ENCODE peak calls at places on chromosomes 5 and 9, in seven cellular contexts. T is mesenchymal stem cell; U is neuronal stem cell; E is esophagus squamous epithelium; S is PC-3; M is effector memory CD4-positive, alpha-beta T cell; R is endodermal cell. I is an unnamed sample. For H3K4me1, the result is how much of the 10 kb centered on the place peaks cover.

GRCh38 chr5:5380298-5380697 is 42.2 kb upstream of the ICE1 start:
- DNase-seq in T (no peak), U (no peak), E (no peak), S (no peak), M (no peak), R (no peak), I (no peak)

GRCh38 chr5:43773032-43773830 is 170.3 kb downstream of the NNT start:
- DNase-seq in T (peak), U (no peak), E (no peak), S (peak), M (no peak), R (peak), I (no peak)

GRCh38 chr5:139419793-139420192 is 15.9 kb upstream of the SPATA24 start:
- DNase-seq in T (no peak), U (no peak), E (no peak), S (no peak), M (no peak), R (peak), I (no peak)

GRCh38 chr9:4499917-4500316 is 9.6 kb downstream of the SLC1A1 start:
- DNase-seq in T (no peak), U (no peak), E (no peak), S (no peak), M (no peak), R (no peak), I (no peak)

GRCh38 chr9:116144038-116144437 is 9.6 kb upstream of the PAPPA start:
- DNase-seq in T (peak), U (no peak), E (no peak), S (peak), M (no peak), R (no peak), I (no peak)

GRCh38 chr9:111866976-111867375 is 29.6 kb upstream of the UGCG start:
- DNase-seq in T (peak), U (no peak), E (no peak), S (peak), M (no peak), R (no peak), I (no peak)

GRCh38 chr5:170151105-170151831 is 45.6 kb downstream of the FOXI1 start:
- DNase-seq in T (peak), U (no peak), E (no peak), S (peak), M (no peak), R (peak), I (no peak)

GRCh38 chr5:134396274-134396673 is 15.4 kb downstream of the CDKN2AIPNL start:
- DNase-seq in T (no peak), U (no peak), E (no peak), S (no peak), M (no peak), R (no peak), I (no peak)

GRCh38 chr5:74934949-74935751 is 69.0 kb upstream of the FAM169A start:
- DNase-seq in T (peak), U (no peak), E (no peak), S (peak), M (no peak), R (peak), I (no peak)

GRCh38 chr5:58457040-58457439 is 2.8 kb downstream of the PLK2 start:
- DNase-seq in T (no peak), U (no peak), E (no peak), S (no peak), M (no peak), R (no peak), I (no peak)

GRCh38 chr5:159106569-159107282 is 7.0 kb upstream of the EBF1 start:
- DNase-seq in T (peak), U (peak), E (no peak), S (peak), M (peak), R (peak), I (peak)
- H3K4me1 ChIP-seq in T (under half), U (under half), E (under half), S (under half), M (under half), R (under half), I (under half)

DNA sequence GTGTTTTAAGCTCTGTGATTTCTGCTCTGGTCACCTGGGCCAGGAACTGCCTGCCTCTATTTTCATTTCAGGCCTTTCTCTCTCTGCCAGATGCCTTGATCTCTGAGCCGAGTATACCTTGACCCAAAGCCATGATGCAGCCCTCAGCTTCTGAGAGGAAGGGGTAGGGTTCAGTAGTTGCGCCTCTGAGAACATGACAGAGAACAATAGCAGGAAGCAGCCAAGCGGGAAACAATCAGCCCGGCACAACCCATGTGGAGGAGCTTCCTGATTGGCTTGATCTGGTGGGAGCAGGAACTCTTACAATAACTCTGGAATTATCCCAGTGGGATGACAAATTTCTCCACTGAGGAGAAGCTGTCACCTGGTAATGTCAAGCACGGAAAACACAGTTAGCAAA is 127.4 kb downstream of the PALM2AKAP2 start:
- DNase-seq in T (no peak), U (no peak), E (no peak), S (no peak), M (no peak), R (no peak), I (no peak)
- H3K27ac ChIP-seq in T (no peak), U (no peak), E (peak), S (no peak), M (no peak), R (no peak), I (peak)

GRCh38 chr5:56326770-56327169 is 93.6 kb upstream of the ANKRD55 start:
- DNase-seq in T (no peak), U (no peak), E (no peak), S (no peak), M (no peak), R (no peak), I (no peak)
- H3K4me1 ChIP-seq in T (under half), U (under half), E (under half), S (under half), M (under half), R (under half), I (under half)

GRCh38 chr9:630817-631216 is 210.7 kb upstream of the DMRT1 start:
- DNase-seq in T (no peak), U (no peak), E (no peak), S (peak), M (no peak), R (no peak), I (no peak)

GRCh38 chr9:627571-627970 is 213.9 kb upstream of the DMRT1 start:
- DNase-seq in T (no peak), U (no peak), E (no peak), S (no peak), M (no peak), R (no peak), I (no peak)

GRCh38 chr9:631596-631995 is 209.9 kb upstream of the DMRT1 start:
- DNase-seq in T (no peak), U (no peak), E (no peak), S (no peak), M (no peak), R (no peak), I (no peak)

GRCh38 chr9:626591-626990 is 214.9 kb upstream of the DMRT1 start:
- DNase-seq in T (no peak), U (no peak), E (no peak), S (no peak), M (no peak), R (no peak), I (no peak)

DNA sequence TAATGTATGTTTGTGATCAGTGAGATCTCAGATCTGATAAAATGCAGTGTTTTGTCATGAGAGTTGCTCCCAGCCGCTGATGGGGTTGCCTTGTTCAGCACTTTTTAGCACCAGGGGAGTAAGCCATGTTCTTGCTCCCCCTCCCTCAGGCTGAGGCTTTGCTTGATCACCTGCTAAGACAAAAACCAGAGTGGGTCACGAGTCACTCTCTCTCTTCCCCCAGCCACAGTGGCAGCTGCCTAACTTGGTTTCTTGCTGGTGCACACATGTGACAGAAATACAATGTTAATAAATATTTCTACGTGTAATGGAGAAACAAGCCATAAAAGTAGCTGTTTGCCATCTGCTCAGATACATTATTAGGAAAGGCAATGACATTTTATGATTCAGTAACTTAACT is 212.4 kb upstream of the DMRT1 start:
- DNase-seq in T (no peak), U (no peak), E (no peak), S (no peak), M (no peak), R (no peak), I (no peak)
- H3K27ac ChIP-seq in T (no peak), U (no peak), E (no peak), S (no peak), M (no peak), R (no peak), I (no peak)

DNA sequence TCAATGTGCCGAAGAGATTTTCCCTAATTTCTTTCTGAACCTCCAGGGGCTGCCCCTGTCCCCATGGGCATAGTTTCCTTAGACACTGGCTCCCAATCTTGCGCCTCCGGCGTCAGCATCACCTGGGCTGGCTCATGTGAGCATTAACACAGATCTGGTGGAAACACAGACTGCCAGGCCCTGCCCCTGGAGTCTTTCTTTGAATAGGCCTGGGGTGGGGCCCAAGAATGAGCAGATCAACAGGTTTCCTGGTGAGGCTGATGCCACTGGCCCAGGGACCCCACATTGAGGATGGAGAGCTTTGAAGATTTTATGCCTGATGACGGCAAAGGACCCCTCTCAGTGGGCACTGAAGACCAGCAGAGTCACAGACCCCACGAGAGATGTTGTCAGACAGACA is 60.8 kb downstream of the ANKRD33B start:
- DNase-seq in T (no peak), U (no peak), E (no peak), S (no peak), M (no peak), R (no peak), I (no peak)
- H3K4me1 ChIP-seq in T (under half), U (under half), E (under half), S (under half), M (under half), R (under half), I (under half)

GRCh38 chr5:93620487-93621339 is 37.7 kb downstream of the NR2F1 start:
- DNase-seq in T (peak), U (peak), E (no peak), S (peak), M (peak), R (peak), I (peak)
- H3K27ac ChIP-seq in T (peak), U (peak), E (peak), S (peak), M (peak), R (peak), I (peak)

DNA sequence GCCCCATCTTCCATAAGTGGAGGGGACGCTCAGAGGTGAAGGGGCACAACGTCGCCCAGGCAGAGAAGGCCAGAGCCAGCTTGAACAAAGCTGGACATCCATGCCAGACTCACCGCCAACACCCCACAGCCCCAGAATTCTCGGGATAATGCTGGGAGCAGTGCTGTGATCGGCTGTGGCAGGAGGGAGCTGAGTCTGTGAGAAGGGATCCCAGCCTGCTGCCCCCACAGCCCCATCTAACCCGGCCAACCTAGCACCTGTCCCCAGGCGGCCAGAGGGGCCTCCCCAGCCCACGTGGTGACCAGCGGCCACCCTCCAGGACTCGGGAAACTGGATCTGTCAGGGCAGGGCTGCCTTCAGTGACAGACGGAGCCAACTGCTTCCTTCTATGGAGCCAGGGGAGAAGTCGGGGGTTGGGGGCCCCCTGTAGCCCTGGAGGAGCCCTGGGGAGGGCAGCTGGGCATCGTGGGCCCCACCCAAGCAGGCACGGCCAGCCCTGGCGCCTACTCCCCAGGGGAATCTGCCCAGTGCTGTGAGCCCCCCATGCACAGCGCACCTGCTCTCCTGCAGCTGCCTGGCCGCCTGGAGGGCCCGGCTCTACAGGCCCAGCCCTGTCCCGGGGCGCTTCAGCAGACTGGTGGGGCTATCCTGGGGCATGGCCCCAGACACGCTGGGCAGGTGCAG is 6.0 kb downstream of the BRD3 start:
- DNase-seq in T (no peak), U (no peak), E (no peak), S (no peak), M (no peak), R (peak), I (peak)
- H3K4me1 ChIP-seq in T (half or more), U (under half), E (half or more), S (under half), M (under half), R (under half), I (half or more)

GRCh38 chr9:131178382-131178781 is 53.0 kb downstream of the NUP214 start:
- DNase-seq in T (peak), U (peak), E (peak), S (peak), M (peak), R (peak), I (peak)
- H3K27ac ChIP-seq in T (no peak), U (no peak), E (no peak), S (no peak), M (no peak), R (no peak), I (no peak)